ENCODE peak calls at places on chromosomes 5 and 9, in nine cellular contexts. C is HCT116; K is IMR-90; J is CD8-positive, alpha-beta memory T cell; A is HL-60; B is sigmoid colon; T is astrocyte; G is tibial artery; F is CD4-positive, alpha-beta memory T cell. L is an unnamed sample.

GRCh38 chr9:18059043-18059442 is 414.9 kb upstream of the ADAMTSL1 start:
- DNase-seq in C (no peak), K (no peak), J (no peak), A (no peak), B (no peak), T (no peak), G (no peak), F (no peak), L (no peak)

GRCh38 chr9:88187631-88188030 is 49.4 kb upstream of the SPATA31C2 start:
- DNase-seq in C (no peak), K (peak; percentile 37), J (no peak), A (no peak), B (no peak), T (no peak), G (no peak), F (no peak), L (no peak)

GRCh38 chr9:17706347-17706746 is 127.5 kb downstream of the SH3GL2 start:
- DNase-seq in C (no peak), K (no peak), J (no peak), A (no peak), B (no peak), T (no peak), G (no peak), F (no peak), L (no peak)

GRCh38 chr9:81108821-81109220 is 580.5 kb downstream of the TLE1 start:
- DNase-seq in C (no peak), K (no peak), J (no peak), A (no peak), B (no peak), T (no peak), G (no peak), F (no peak), L (no peak)

GRCh38 chr5:144972317-144972716 is 801.6 kb downstream of the KCTD16 start:
- DNase-seq in C (no peak), K (no peak), J (no peak), A (no peak), B (no peak), T (no peak), G (no peak), F (no peak), L (no peak)

GRCh38 chr5:170151105-170151831 is 45.6 kb downstream of the FOXI1 start:
- DNase-seq in C (peak; percentile 57), K (peak; percentile 44), J (no peak), A (no peak), B (no peak), T (peak; percentile 85), G (no peak), F (no peak), L (peak; percentile 78)

GRCh38 chr5:160480652-160481051 is 59.0 kb downstream of the PTTG1 start:
- DNase-seq in C (no peak), K (no peak), J (no peak), A (no peak), B (no peak), T (no peak), G (no peak), F (no peak), L (no peak)

GRCh38 chr9:83041771-83042170 is 21.2 kb downstream of the RASEF start:
- DNase-seq in C (no peak), K (peak; percentile 48), J (no peak), A (no peak), B (no peak), T (peak; percentile 57), G (no peak), F (no peak), L (no peak)

GRCh38 chr9:136311433-136312375 is 7.8 kb upstream of the CCDC187 start:
- DNase-seq in C (peak; percentile 47), K (no peak), J (no peak), A (no peak), B (no peak), T (no peak), G (no peak), F (no peak), L (no peak)

GRCh38 chr9:15373881-15374280 is 48.8 kb upstream of the SNAPC3 start:
- DNase-seq in C (no peak), K (peak; percentile 18), J (no peak), A (no peak), B (no peak), T (peak; percentile 32), G (no peak), F (no peak), L (no peak)

GRCh38 chr5:139823757-139824355 is 28.2 kb downstream of the PSD2 start:
- DNase-seq in C (no peak), K (no peak), J (no peak), A (no peak), B (peak; percentile 27), T (no peak), G (no peak), F (no peak), L (peak; percentile 59)

GRCh38 chr5:473344-474192 is 30.6 kb downstream of the EXOC3 start:
- DNase-seq in C (no peak), K (peak; percentile 34), J (no peak), A (no peak), B (peak; percentile 74), T (peak; percentile 32), G (no peak), F (peak; percentile 34), L (peak; percentile 63)

GRCh38 chr9:2493578-2493977 is 128.0 kb upstream of the VLDLR start:
- DNase-seq in C (no peak), K (no peak), J (no peak), A (no peak), B (no peak), T (no peak), G (no peak), F (no peak), L (no peak)

GRCh38 chr5:573206-573605 is 38.9 kb upstream of the CEP72 start:
- DNase-seq in C (no peak), K (no peak), J (no peak), A (no peak), B (peak; percentile 14), T (no peak), G (no peak), F (no peak), L (no peak)

GRCh38 chr9:16062542-16063240 is 509.8 kb downstream of the CCDC171 start:
- DNase-seq in C (peak; percentile 6), K (peak; percentile 98), J (no peak), A (no peak), B (no peak), T (peak; percentile 99), G (no peak), F (no peak), L (no peak)

GRCh38 chr5:131274341-131275063 is 10.6 kb downstream of the CDC42SE2 start:
- DNase-seq in C (no peak), K (no peak), J (no peak), A (no peak), B (no peak), T (no peak), G (no peak), F (no peak), L (no peak)

GRCh38 chr5:149957855-149958254 is 2.7 kb upstream of the SLC26A2 start:
- DNase-seq in C (no peak), K (no peak), J (no peak), A (no peak), B (no peak), T (peak; percentile 27), G (no peak), F (no peak), L (no peak)

GRCh38 chr5:66882592-66883227 is 286.5 kb downstream of the MAST4 start:
- DNase-seq in C (no peak), K (peak; percentile 72), J (no peak), A (no peak), B (no peak), T (peak; percentile 80), G (no peak), F (no peak), L (no peak)

GRCh38 chr9:112367465-112367864 is 12.4 kb upstream of the HSDL2 start:
- DNase-seq in C (no peak), K (no peak), J (no peak), A (no peak), B (no peak), T (no peak), G (no peak), F (no peak), L (no peak)

GRCh38 chr5:143673676-143674468 is 138.1 kb upstream of the HMHB1 start:
- DNase-seq in C (no peak), K (no peak), J (no peak), A (no peak), B (no peak), T (no peak), G (no peak), F (no peak), L (no peak)

GRCh38 chr9:127438394-127438793 is 12.8 kb downstream of the RPL12 start:
- DNase-seq in C (no peak), K (no peak), J (no peak), A (no peak), B (no peak), T (no peak), G (no peak), F (no peak), L (no peak)

GRCh38 chr5:891117-891836 is 1.3 kb downstream of the BRD9 start:
- DNase-seq in C (peak; percentile 79), K (no peak), J (no peak), A (peak; percentile 66), B (peak; percentile 46), T (no peak), G (no peak), F (no peak), L (peak; percentile 66)

GRCh38 chr5:141513627-141514329 is 24.9 kb downstream of the PCDHGC5 start:
- DNase-seq in C (no peak), K (peak; percentile 87), J (no peak), A (no peak), B (peak; percentile 94), T (peak; percentile 88), G (peak; percentile 87), F (peak; percentile 34), L (peak; percentile 93)
- H3K27ac ChIP-seq in C (no peak overlapping the region), K (peak overlapping the region; percentile 84), J (no peak overlapping the region), A (no peak overlapping the region), B (peak overlapping the region; percentile 92), T (peak overlapping the region; percentile 93), G (peak overlapping the region; percentile 95), F (peak overlapping the region; percentile 24), L (peak overlapping the region; percentile 81)

DNA sequence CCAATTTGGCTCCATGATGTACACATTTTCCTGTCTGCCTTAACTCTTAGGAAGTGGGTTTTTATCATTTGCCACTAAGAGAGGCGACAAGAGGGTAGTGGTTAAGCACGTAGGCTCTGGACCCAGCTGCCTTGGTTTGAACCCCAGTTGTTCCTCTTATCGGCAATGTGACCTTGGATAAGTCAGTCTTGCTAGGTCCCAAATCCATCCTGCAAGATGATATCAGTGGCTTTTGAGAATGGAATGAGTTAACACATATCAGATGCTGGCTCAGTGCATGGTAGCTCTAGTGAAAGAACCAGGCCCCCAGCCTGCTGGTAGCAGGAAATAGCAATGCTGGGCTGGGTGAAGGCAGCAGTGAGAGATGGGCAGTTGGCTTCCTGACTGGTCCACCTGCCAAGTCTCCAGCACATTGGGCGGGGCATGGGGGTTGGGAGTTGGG is 72.5 kb downstream of the STK10 start:
- DNase-seq in C (no peak), K (no peak), J (no peak), A (no peak), B (no peak), T (no peak), G (no peak), F (peak; percentile 59), L (no peak)
- H3K27ac ChIP-seq in C (no peak overlapping the region), K (no peak overlapping the region), J (peak overlapping the region; percentile 48), A (peak overlapping the region; percentile 91), B (no peak overlapping the region), T (no peak overlapping the region), G (no peak overlapping the region), F (peak overlapping the region; percentile 74), L (no peak overlapping the region)

GRCh38 chr9:99001892-99002291 is 58.2 kb downstream of the COL15A1 start:
- DNase-seq in C (no peak), K (no peak), J (no peak), A (no peak), B (no peak), T (no peak), G (no peak), F (no peak), L (no peak)
- H3K27ac ChIP-seq in C (no peak overlapping the region), K (no peak overlapping the region), J (no peak overlapping the region), A (no peak overlapping the region), B (no peak overlapping the region), T (no peak overlapping the region), G (no peak overlapping the region), F (no peak overlapping the region), L (no peak overlapping the region)

GRCh38 chr5:168377525-168377924 is 86.1 kb downstream of the WWC1 start:
- DNase-seq in C (no peak), K (no peak), J (no peak), A (no peak), B (no peak), T (no peak), G (no peak), F (peak; percentile 72), L (no peak)
- H3K27ac ChIP-seq in C (no peak overlapping the region), K (no peak overlapping the region), J (no peak overlapping the region), A (no peak overlapping the region), B (no peak overlapping the region), T (no peak overlapping the region), G (no peak overlapping the region), F (no peak overlapping the region), L (no peak overlapping the region)